ENCODE peak calls at places on chromosomes 11 and 22, in six cellular contexts. One of them, this sample, is unnamed.

GRCh38 chr11:111539426-111540113 is 950 bp upstream of the LAYN start:
- DNase-seq in EL: no peak
- DNase-seq in left lobe of liver: no peak
- DNase-seq in foreskin fibroblast: no peak
- DNase-seq in stimulated activated CD4-positive, alpha-beta T cell treated with anti-CD3 and anti-CD28 coated beads, Interleukin-2, amount 100 ng/mL, for 48 hours: no peak
- DNase-seq in stimulated activated CD8-positive, alpha-beta memory T cell treated with anti-CD3 and anti-CD28 coated beads, Interleukin-15, amount 100 ng/mL, for 48 hours: no peak
- DNase-seq in this sample: no peak

GRCh38 chr11:73270089-73270854 is 1.9 kb upstream of the P2RY6 start:
- DNase-seq in EL: no peak
- DNase-seq in left lobe of liver: peak
- DNase-seq in foreskin fibroblast: no peak
- DNase-seq in stimulated activated CD4-positive, alpha-beta T cell treated with anti-CD3 and anti-CD28 coated beads, Interleukin-2, amount 100 ng/mL, for 48 hours: no peak
- DNase-seq in stimulated activated CD8-positive, alpha-beta memory T cell treated with anti-CD3 and anti-CD28 coated beads, Interleukin-15, amount 100 ng/mL, for 48 hours: no peak
- DNase-seq in this sample: no peak

GRCh38 chr11:69232821-69233760 is 60.9 kb upstream of the MYEOV start:
- DNase-seq in EL: no peak
- DNase-seq in left lobe of liver: peak
- DNase-seq in foreskin fibroblast: no peak
- DNase-seq in stimulated activated CD4-positive, alpha-beta T cell treated with anti-CD3 and anti-CD28 coated beads, Interleukin-2, amount 100 ng/mL, for 48 hours: no peak
- DNase-seq in stimulated activated CD8-positive, alpha-beta memory T cell treated with anti-CD3 and anti-CD28 coated beads, Interleukin-15, amount 100 ng/mL, for 48 hours: no peak
- DNase-seq in this sample: no peak

GRCh38 chr22:38953577-38954413 is 3.6 kb upstream of the APOBEC3A start:
- DNase-seq in EL: peak
- DNase-seq in left lobe of liver: no peak
- DNase-seq in foreskin fibroblast: no peak
- DNase-seq in stimulated activated CD4-positive, alpha-beta T cell treated with anti-CD3 and anti-CD28 coated beads, Interleukin-2, amount 100 ng/mL, for 48 hours: peak
- DNase-seq in stimulated activated CD8-positive, alpha-beta memory T cell treated with anti-CD3 and anti-CD28 coated beads, Interleukin-15, amount 100 ng/mL, for 48 hours: peak
- DNase-seq in this sample: peak

GRCh38 chr11:128553662-128554392 is 33.5 kb downstream of the ETS1 start:
- DNase-seq in EL: peak
- DNase-seq in left lobe of liver: no peak
- DNase-seq in foreskin fibroblast: peak
- DNase-seq in stimulated activated CD4-positive, alpha-beta T cell treated with anti-CD3 and anti-CD28 coated beads, Interleukin-2, amount 100 ng/mL, for 48 hours: no peak
- DNase-seq in stimulated activated CD8-positive, alpha-beta memory T cell treated with anti-CD3 and anti-CD28 coated beads, Interleukin-15, amount 100 ng/mL, for 48 hours: no peak
- DNase-seq in this sample: no peak

GRCh38 chr11:72755794-72756285 is 3.6 kb upstream of the ARAP1 start:
- DNase-seq in EL: no peak
- DNase-seq in left lobe of liver: peak
- DNase-seq in foreskin fibroblast: no peak
- DNase-seq in stimulated activated CD4-positive, alpha-beta T cell treated with anti-CD3 and anti-CD28 coated beads, Interleukin-2, amount 100 ng/mL, for 48 hours: no peak
- DNase-seq in stimulated activated CD8-positive, alpha-beta memory T cell treated with anti-CD3 and anti-CD28 coated beads, Interleukin-15, amount 100 ng/mL, for 48 hours: no peak
- DNase-seq in this sample: no peak

GRCh38 chr11:46361283-46362145 is 14.3 kb downstream of the DGKZ start:
- DNase-seq in EL: peak
- DNase-seq in left lobe of liver: no peak
- DNase-seq in foreskin fibroblast: peak
- DNase-seq in stimulated activated CD4-positive, alpha-beta T cell treated with anti-CD3 and anti-CD28 coated beads, Interleukin-2, amount 100 ng/mL, for 48 hours: no peak
- DNase-seq in stimulated activated CD8-positive, alpha-beta memory T cell treated with anti-CD3 and anti-CD28 coated beads, Interleukin-15, amount 100 ng/mL, for 48 hours: no peak
- DNase-seq in this sample: peak

GRCh38 chr11:19679952-19680823 is 32.4 kb upstream of the NAV2 start:
- DNase-seq in EL: peak
- DNase-seq in left lobe of liver: no peak
- DNase-seq in foreskin fibroblast: peak
- DNase-seq in stimulated activated CD4-positive, alpha-beta T cell treated with anti-CD3 and anti-CD28 coated beads, Interleukin-2, amount 100 ng/mL, for 48 hours: no peak
- DNase-seq in stimulated activated CD8-positive, alpha-beta memory T cell treated with anti-CD3 and anti-CD28 coated beads, Interleukin-15, amount 100 ng/mL, for 48 hours: no peak
- DNase-seq in this sample: no peak

GRCh38 chr22:23119492-23120414 is 22.0 kb downstream of the RSPH14 start:
- DNase-seq in EL: no peak
- DNase-seq in left lobe of liver: no peak
- DNase-seq in foreskin fibroblast: no peak
- DNase-seq in stimulated activated CD4-positive, alpha-beta T cell treated with anti-CD3 and anti-CD28 coated beads, Interleukin-2, amount 100 ng/mL, for 48 hours: peak
- DNase-seq in stimulated activated CD8-positive, alpha-beta memory T cell treated with anti-CD3 and anti-CD28 coated beads, Interleukin-15, amount 100 ng/mL, for 48 hours: peak
- DNase-seq in this sample: no peak

GRCh38 chr11:5621580-5621979 is 3.2 kb upstream of the TRIM34 start:
- DNase-seq in EL: no peak
- DNase-seq in left lobe of liver: no peak
- DNase-seq in foreskin fibroblast: no peak
- DNase-seq in stimulated activated CD4-positive, alpha-beta T cell treated with anti-CD3 and anti-CD28 coated beads, Interleukin-2, amount 100 ng/mL, for 48 hours: no peak
- DNase-seq in stimulated activated CD8-positive, alpha-beta memory T cell treated with anti-CD3 and anti-CD28 coated beads, Interleukin-15, amount 100 ng/mL, for 48 hours: no peak
- DNase-seq in this sample: no peak

GRCh38 chr22:39814899-39815298 is 78.7 kb downstream of the ENTHD1 start:
- DNase-seq in EL: peak
- DNase-seq in left lobe of liver: no peak
- DNase-seq in foreskin fibroblast: peak
- DNase-seq in stimulated activated CD4-positive, alpha-beta T cell treated with anti-CD3 and anti-CD28 coated beads, Interleukin-2, amount 100 ng/mL, for 48 hours: no peak
- DNase-seq in stimulated activated CD8-positive, alpha-beta memory T cell treated with anti-CD3 and anti-CD28 coated beads, Interleukin-15, amount 100 ng/mL, for 48 hours: no peak
- DNase-seq in this sample: no peak

GRCh38 chr11:75576445-75577049 is 14.5 kb downstream of the SERPINH1 start:
- DNase-seq in EL: peak
- DNase-seq in left lobe of liver: no peak
- DNase-seq in foreskin fibroblast: peak
- DNase-seq in stimulated activated CD4-positive, alpha-beta T cell treated with anti-CD3 and anti-CD28 coated beads, Interleukin-2, amount 100 ng/mL, for 48 hours: no peak
- DNase-seq in stimulated activated CD8-positive, alpha-beta memory T cell treated with anti-CD3 and anti-CD28 coated beads, Interleukin-15, amount 100 ng/mL, for 48 hours: no peak
- DNase-seq in this sample: no peak

GRCh38 chr11:66957971-66958231 is 282 bp downstream of the PC start:
- DNase-seq in EL: no peak
- DNase-seq in left lobe of liver: no peak
- DNase-seq in foreskin fibroblast: no peak
- DNase-seq in stimulated activated CD4-positive, alpha-beta T cell treated with anti-CD3 and anti-CD28 coated beads, Interleukin-2, amount 100 ng/mL, for 48 hours: no peak
- DNase-seq in stimulated activated CD8-positive, alpha-beta memory T cell treated with anti-CD3 and anti-CD28 coated beads, Interleukin-15, amount 100 ng/mL, for 48 hours: no peak
- DNase-seq in this sample: no peak

GRCh38 chr11:134562941-134563471 is 151.0 kb upstream of the B3GAT1 start:
- DNase-seq in EL: no peak
- DNase-seq in left lobe of liver: peak
- DNase-seq in foreskin fibroblast: no peak
- DNase-seq in stimulated activated CD4-positive, alpha-beta T cell treated with anti-CD3 and anti-CD28 coated beads, Interleukin-2, amount 100 ng/mL, for 48 hours: no peak
- DNase-seq in stimulated activated CD8-positive, alpha-beta memory T cell treated with anti-CD3 and anti-CD28 coated beads, Interleukin-15, amount 100 ng/mL, for 48 hours: no peak
- DNase-seq in this sample: no peak

GRCh38 chr22:20407829-20408228 is 13.9 kb downstream of the ZNF74 start:
- DNase-seq in EL: no peak
- DNase-seq in left lobe of liver: peak
- DNase-seq in foreskin fibroblast: no peak
- DNase-seq in stimulated activated CD4-positive, alpha-beta T cell treated with anti-CD3 and anti-CD28 coated beads, Interleukin-2, amount 100 ng/mL, for 48 hours: no peak
- DNase-seq in stimulated activated CD8-positive, alpha-beta memory T cell treated with anti-CD3 and anti-CD28 coated beads, Interleukin-15, amount 100 ng/mL, for 48 hours: no peak
- DNase-seq in this sample: no peak